ENCODE peak calls at places on chromosomes 2 and 18, in seven cellular contexts. O is endothelial cell of umbilical vein, D is uterus, V is upper lobe of left lung, M is HCT116, S is IMR-90, B is stomach. F is an unnamed sample. For H3K4me1, the result is how much of the 10 kb centered on the place peaks cover.

GRCh38 chr2:26721267-26722032 is 28.9 kb downstream of the KCNK3 start:
- DNase-seq in M (no peak), B (peak), V (peak), D (no peak), O (no peak), S (no peak), F (peak)

GRCh38 chr2:200156140-200156858 is 150.2 kb upstream of the SPATS2L start:
- DNase-seq in B (no peak), O (peak), V (peak), D (peak), M (no peak), S (peak), F (peak)

GRCh38 chr2:183059561-183059960 is 19.0 kb upstream of the DUSP19 start:
- DNase-seq in D (no peak), V (no peak), S (peak), B (no peak), O (peak), M (no peak), F (no peak)

GRCh38 chr2:7666561-7667259 is 749.5 kb downstream of the RNF144A start:
- DNase-seq in S (no peak), O (no peak), M (no peak), D (no peak), V (no peak), B (no peak), F (no peak)

GRCh38 chr2:74849228-74849892 is 15.4 kb downstream of the HK2 start:
- DNase-seq in V (peak), M (no peak), B (peak), O (peak), S (peak), D (no peak), F (no peak)

GRCh38 chr2:200455958-200456421 is 53.9 kb downstream of the KCTD18 start:
- DNase-seq in O (peak), V (no peak), S (no peak), M (no peak), D (no peak), B (no peak), F (peak)

GRCh38 chr2:239130041-239130440 is 270.8 kb downstream of the HDAC4 start:
- DNase-seq in S (no peak), V (no peak), M (no peak), D (no peak), O (no peak), B (no peak), F (no peak)

GRCh38 chr2:28702887-28703286 is 48.7 kb upstream of the PPP1CB start:
- DNase-seq in V (no peak), O (no peak), D (no peak), M (no peak), B (no peak), S (no peak), F (no peak)

GRCh38 chr2:200306969-200307811 is 697 bp downstream of the SPATS2L start:
- DNase-seq in B (peak), O (peak), M (no peak), D (peak), S (no peak), V (peak), F (no peak)

GRCh38 chr2:68100189-68100588 is 37.4 kb upstream of the C1D start:
- DNase-seq in M (no peak), O (no peak), V (no peak), S (no peak), B (no peak), D (no peak), F (no peak)

GRCh38 chr2:211144078-211144477 is 587.7 kb downstream of the CPS1 start:
- DNase-seq in V (no peak), B (no peak), D (no peak), S (peak), O (peak), M (peak), F (no peak)

GRCh38 chr2:193810533-193810932 is 1615.8 kb upstream of the TMEFF2 start:
- DNase-seq in D (no peak), V (no peak), S (no peak), B (no peak), M (no peak), O (no peak), F (no peak)

GRCh38 chr2:110858135-110858737 is 125.9 kb downstream of the ACOXL start:
- DNase-seq in V (no peak), M (no peak), S (no peak), D (no peak), B (peak), O (no peak), F (no peak)

GRCh38 chr18:986071-986470 is 81.4 kb downstream of the ADCYAP1 start:
- DNase-seq in O (no peak), B (no peak), D (no peak), M (no peak), V (peak), S (no peak), F (no peak)

GRCh38 chr2:81266106-81266505 is 961.6 kb upstream of the LRRTM1 start:
- DNase-seq in V (no peak), M (peak), B (no peak), D (no peak), S (no peak), O (no peak), F (peak)

GRCh38 chr2:70992945-70993688 is 1.6 kb downstream of the TEX261 start:
- DNase-seq in D (no peak), S (no peak), O (no peak), B (no peak), V (peak), M (no peak), F (no peak)

GRCh38 chr2:30239308-30240161 is 8.2 kb downstream of the LBH start:
- DNase-seq in S (peak), M (peak), V (peak), O (peak), B (peak), D (peak), F (peak)

GRCh38 chr2:205681836-205682238 is 464 bp upstream of the NRP2 start:
- DNase-seq in B (no peak), M (no peak), D (peak), O (peak), V (no peak), S (no peak), F (no peak)

GRCh38 chr18:28736223-28736622 is 559.3 kb upstream of the CDH2 start:
- DNase-seq in S (no peak), M (no peak), B (no peak), V (no peak), O (no peak), D (no peak), F (no peak)

GRCh38 chr2:152198499-152198898 is 22.9 kb upstream of the STAM2 start:
- DNase-seq in O (no peak), V (no peak), S (no peak), D (no peak), M (no peak), B (no peak), F (no peak)

GRCh38 chr2:152201466-152201830 is 25.9 kb upstream of the STAM2 start:
- DNase-seq in S (no peak), D (no peak), M (no peak), O (no peak), B (no peak), V (no peak), F (no peak)

GRCh38 chr2:152200101-152200500 is 24.5 kb upstream of the STAM2 start:
- DNase-seq in O (no peak), B (no peak), V (no peak), D (no peak), M (no peak), S (peak), F (no peak)

GRCh38 chr2:152200562-152201465 is 25.3 kb upstream of the STAM2 start:
- DNase-seq in M (peak), D (peak), V (peak), B (peak), S (peak), O (peak), F (peak)
- TF ChIP-seq POLR2A in M (peak), D (peak), V (no peak), B (no peak), S (peak), O (peak), F (peak)

GRCh38 chr2:72712304-72712703 is 113.5 kb downstream of the EXOC6B start:
- DNase-seq in M (no peak), V (no peak), O (no peak), B (no peak), S (no peak), D (no peak), F (no peak)

GRCh38 chr2:72713857-72714256 is 112.0 kb downstream of the EXOC6B start:
- DNase-seq in B (no peak), S (no peak), O (no peak), M (no peak), V (no peak), D (no peak), F (no peak)

GRCh38 chr2:72712977-72713376 is 112.9 kb downstream of the EXOC6B start:
- DNase-seq in M (no peak), D (no peak), V (no peak), B (no peak), S (no peak), O (no peak), F (no peak)

GRCh38 chr2:72710418-72711152 is 115.2 kb downstream of the EXOC6B start:
- DNase-seq in O (no peak), V (no peak), M (no peak), B (no peak), D (no peak), S (no peak), F (no peak)
- TF ChIP-seq CTCF in O (no peak), V (no peak), M (no peak), B (no peak), D (no peak), S (no peak), F (no peak)

GRCh38 chr18:76448262-76449109 is 46.6 kb downstream of the ZNF516 start:
- DNase-seq in O (no peak), S (no peak), D (no peak), V (peak), B (no peak), M (no peak), F (peak)
- H3K4me1 ChIP-seq in O (under half), S (under half), D (under half), V (under half), B (half or more), M (under half), F (half or more)

GRCh38 chr2:156329031-156329921 is 3.2 kb downstream of the NR4A2 start:
- DNase-seq in D (no peak), S (no peak), B (no peak), V (no peak), O (no peak), M (no peak), F (no peak)
- TF ChIP-seq POLR2A in D (no peak), S (no peak), B (no peak), V (no peak), O (no peak), M (no peak), F (no peak)

DNA sequence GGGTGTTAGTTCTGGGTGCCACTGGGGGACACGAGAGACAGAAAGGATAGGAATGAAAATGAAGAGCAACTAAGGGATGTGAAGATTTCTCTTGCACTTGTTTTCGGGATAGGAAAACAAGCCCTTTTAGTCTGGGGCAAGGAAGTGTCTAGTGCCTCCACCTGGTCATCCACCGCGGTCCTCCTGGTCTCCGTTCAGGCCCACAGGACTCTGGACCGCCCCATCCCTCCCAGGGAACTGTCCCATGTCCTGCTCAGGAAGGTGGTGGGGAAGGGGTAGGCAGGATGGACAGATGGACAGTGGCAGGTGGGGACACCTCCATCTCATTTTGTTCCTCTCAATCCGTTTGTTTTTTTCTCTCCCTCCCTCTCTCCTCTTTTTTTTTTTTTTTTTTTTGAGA is 45.9 kb downstream of the AGAP1 start:
- DNase-seq in O (no peak), V (no peak), M (no peak), B (no peak), S (no peak), D (no peak), F (no peak)
- TF ChIP-seq CTCF in O (no peak), V (no peak), M (no peak), B (no peak), S (no peak), D (no peak), F (no peak)

GRCh38 chr2:40103590-40103989 is 324.5 kb upstream of the THUMPD2 start:
- DNase-seq in M (no peak), S (peak), D (no peak), V (no peak), O (no peak), B (no peak), F (no peak)
- H3K4me1 ChIP-seq in M (under half), S (under half), D (under half), V (under half), O (under half), B (under half), F (under half)